ENCODE peak calls at places on chromosomes 3 and 15, in five cellular contexts. P is WTC11, J is ovary, T is epithelial cell of esophagus, H is mucosa of descending colon. S is an unnamed sample.

GRCh38 chr15:41207687-41208448 is 22.7 kb downstream of the EXD1 start:
- DNase-seq in T (peak; percentile 89), J (no peak), H (no peak), P (no peak), S (no peak)

GRCh38 chr3:57228734-57229505 is 1.4 kb downstream of the APPL1 start:
- DNase-seq in T (peak; percentile 70), J (no peak), P (no peak), H (no peak), S (no peak)

GRCh38 chr3:115913069-115913686 is 289.9 kb downstream of the GAP43 start:
- DNase-seq in J (no peak), P (no peak), H (no peak), T (peak; percentile 20), S (no peak)

GRCh38 chr3:31704651-31705179 is 172.0 kb downstream of the STT3B start:
- DNase-seq in J (no peak), T (peak; percentile 73), P (no peak), H (peak; percentile 67), S (no peak)

GRCh38 chr3:58237940-58238681 is 519 bp downstream of the ABHD6 start:
- DNase-seq in J (peak; percentile 69), T (no peak), H (peak; percentile 86), P (peak; percentile 54), S (peak; percentile 77)

GRCh38 chr3:64152100-64152499 is 73.2 kb downstream of the PRICKLE2 start:
- DNase-seq in J (no peak), H (no peak), T (peak; percentile 90), P (no peak), S (no peak)

GRCh38 chr3:170840291-170840859 is 29.6 kb downstream of the RPL22L1 start:
- DNase-seq in J (no peak), T (no peak), H (no peak), P (no peak), S (no peak)

GRCh38 chr3:56799251-56799882 is 2.4 kb downstream of the ARHGEF3 start:
- DNase-seq in P (no peak), H (no peak), J (no peak), T (peak; percentile 76), S (peak; percentile 50)

GRCh38 chr3:111850481-111850880 is 8.6 kb upstream of the PHLDB2 start:
- DNase-seq in T (peak; percentile 81), J (no peak), H (no peak), P (no peak), S (no peak)

GRCh38 chr15:40847225-40847961 is 3.5 kb downstream of the SPINT1 start:
- DNase-seq in J (no peak), T (peak; percentile 82), H (peak; percentile 87), P (no peak), S (peak; percentile 79)

GRCh38 chr15:40930430-40931299 is 1.5 kb downstream of the DLL4 start:
- DNase-seq in P (peak; percentile 89), T (peak; percentile 55), J (no peak), H (peak; percentile 79), S (peak; percentile 93)

GRCh38 chr3:62051506-62051905 is 321.8 kb downstream of the FEZF2 start:
- DNase-seq in J (no peak), H (no peak), T (peak; percentile 72), P (peak; percentile 39), S (peak; percentile 78)

GRCh38 chr3:102123590-102124190 is 274.4 kb downstream of the NFKBIZ start:
- DNase-seq in H (no peak), P (no peak), T (peak; percentile 88), J (no peak), S (no peak)

GRCh38 chr15:29377141-29377540 is 107.5 kb upstream of the NSMCE3 start:
- DNase-seq in P (no peak), T (no peak), J (no peak), H (no peak), S (no peak)

GRCh38 chr15:40059821-40060220 is 20.8 kb upstream of the SRP14 start:
- DNase-seq in J (no peak), T (no peak), H (no peak), P (no peak), S (peak; percentile 53)

GRCh38 chr3:149448331-149448831 is 26.1 kb upstream of the TM4SF4 start:
- DNase-seq in H (no peak), T (peak; percentile 58), J (no peak), P (no peak), S (no peak)

GRCh38 chr3:102053375-102053989 is 204.2 kb downstream of the NFKBIZ start:
- DNase-seq in P (no peak), J (no peak), H (no peak), T (peak; percentile 95), S (no peak)

GRCh38 chr3:151330899-151331298 is 1.6 kb upstream of the P2RY13 start:
- DNase-seq in P (no peak), T (no peak), J (no peak), H (no peak), S (no peak)

GRCh38 chr3:12187448-12188327 is 29.0 kb upstream of the TIMP4 start:
- DNase-seq in H (peak; percentile 71), T (peak; percentile 27), J (peak; percentile 40), P (no peak), S (peak; percentile 57)

GRCh38 chr3:11452988-11453847 is 181.0 kb downstream of the ATG7 start:
- DNase-seq in J (no peak), H (no peak), P (no peak), T (no peak), S (no peak)

GRCh38 chr3:54733615-54734014 is 194.2 kb downstream of the LRTM1 start:
- DNase-seq in J (no peak), T (no peak), H (no peak), P (no peak), S (no peak)

GRCh38 chr15:31352283-31352880 is 25.7 kb downstream of the KLF13 start:
- DNase-seq in H (no peak), T (no peak), J (no peak), P (no peak), S (no peak)

GRCh38 chr15:61759639-61760038 is 300.6 kb downstream of the VPS13C start:
- DNase-seq in H (no peak), P (no peak), J (no peak), T (no peak), S (no peak)

GRCh38 chr3:187798531-187799520 is 53.6 kb upstream of the BCL6 start:
- DNase-seq in P (no peak), J (no peak), H (no peak), T (no peak), S (no peak)

GRCh38 chr15:33623010-33623409 is 312.2 kb downstream of the RYR3 start:
- DNase-seq in J (no peak), P (peak; percentile 39), T (no peak), H (no peak), S (peak; percentile 69)
- TF ChIP-seq CTCF in J (no peak), P (peak; percentile 9), T (no peak), H (no peak), S (peak; percentile 74)

GRCh38 chr3:191707817-191708216 is 246.9 kb downstream of the PYDC2 start:
- DNase-seq in J (no peak), T (no peak), H (no peak), P (no peak), S (no peak)

GRCh38 chr3:191699546-191699945 is 238.6 kb downstream of the PYDC2 start:
- DNase-seq in P (no peak), T (no peak), J (no peak), H (no peak), S (no peak)

GRCh38 chr3:191696356-191696755 is 235.4 kb downstream of the PYDC2 start:
- DNase-seq in T (no peak), P (no peak), J (no peak), H (no peak), S (no peak)

DNA sequence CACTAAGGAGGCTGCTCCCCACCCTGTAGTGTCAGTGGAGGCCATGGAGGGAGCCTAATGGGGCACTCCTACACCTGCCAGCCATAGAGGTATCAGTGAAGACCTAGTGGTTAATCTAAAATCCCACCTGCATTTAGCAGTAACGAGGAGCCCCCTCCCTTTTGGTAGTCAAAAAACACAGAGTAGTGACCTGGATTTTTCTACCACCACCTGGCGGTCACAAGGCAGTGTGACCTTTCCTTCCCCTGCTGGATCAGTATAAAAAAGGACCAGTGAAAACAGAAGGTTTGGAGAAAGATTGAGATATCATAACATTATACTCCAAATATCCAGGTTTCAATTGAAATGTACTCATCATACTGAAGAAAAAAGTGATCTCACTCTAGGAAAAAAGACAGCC is 241.2 kb downstream of the PYDC2 start:
- DNase-seq in P (peak; percentile 26), H (no peak), T (no peak), J (no peak), S (peak; percentile 49)
- TF ChIP-seq CTCF in P (peak; percentile 38), H (no peak), T (no peak), J (no peak), S (peak; percentile 51)

GRCh38 chr3:98786364-98786930 is 23.3 kb downstream of the ST3GAL6 start:
- DNase-seq in T (no peak), H (no peak), P (no peak), J (no peak), S (no peak)
- TF ChIP-seq CTCF in T (no peak), H (no peak), P (no peak), J (no peak), S (no peak)

GRCh38 chr3:37991823-37992222 is 1.2 kb downstream of the VILL start:
- DNase-seq in P (no peak), H (peak; percentile 56), T (no peak), J (no peak), S (no peak)
- TF ChIP-seq CTCF in P (no peak), H (no peak), T (no peak), J (no peak), S (no peak)

DNA sequence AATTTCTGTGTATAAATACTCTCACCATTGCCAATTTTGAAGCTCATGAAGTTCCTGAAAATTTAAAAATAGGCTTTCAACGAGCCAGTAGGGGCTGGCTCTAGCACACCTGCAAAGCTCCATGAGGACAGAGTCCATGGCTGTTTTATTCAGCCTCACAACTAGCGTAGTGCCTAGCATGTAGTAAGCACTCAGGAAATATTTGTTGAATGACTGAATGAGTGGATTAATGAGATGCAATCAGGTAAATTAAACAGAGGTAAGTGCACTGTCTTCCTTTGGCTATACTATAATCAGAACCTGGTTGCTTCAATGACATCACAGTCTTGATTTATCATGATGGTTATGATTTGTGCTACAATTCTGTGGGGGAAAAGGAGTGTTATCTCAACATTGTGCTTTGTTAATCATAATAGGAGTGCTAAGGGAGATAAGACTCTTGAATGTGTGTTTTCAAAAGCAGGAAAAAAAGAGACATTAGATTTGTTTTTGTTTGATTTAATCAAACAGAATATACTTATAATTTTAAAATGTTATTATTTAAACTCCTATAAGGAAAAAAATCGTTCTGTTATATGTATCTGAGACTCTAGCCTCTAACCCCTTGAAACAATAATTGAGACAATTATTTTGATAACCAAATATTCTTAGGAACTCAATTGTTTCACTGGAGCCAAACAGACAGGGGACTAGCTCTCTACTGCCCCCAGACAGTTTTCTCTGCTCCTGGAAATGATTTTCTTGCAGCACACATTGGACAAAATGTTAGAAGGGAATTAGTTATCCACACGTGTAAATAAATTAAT is 171.7 kb upstream of the ATP11B start:
- DNase-seq in T (no peak), P (no peak), H (no peak), J (no peak), S (no peak)
- TF ChIP-seq CTCF in T (peak; percentile 50), P (no peak), H (no peak), J (no peak), S (peak; percentile 75)

GRCh38 chr3:8500966-8501365 is 657 bp upstream of the LMCD1 start:
- DNase-seq in J (no peak), T (no peak), P (no peak), H (no peak), S (no peak)

GRCh38 chr3:8497582-8497981 is 4.0 kb upstream of the LMCD1 start:
- DNase-seq in J (no peak), H (no peak), T (peak; percentile 56), P (no peak), S (no peak)

GRCh38 chr3:8501388-8502131 is at the start of gene LMCD1:
- DNase-seq in J (peak; percentile 96), H (peak; percentile 95), P (peak; percentile 96), T (peak; percentile 95), S (peak; percentile 99)

GRCh38 chr3:8499181-8499611 is 2.4 kb upstream of the LMCD1 start:
- DNase-seq in H (no peak), P (peak; percentile 18), T (no peak), J (no peak), S (peak; percentile 66)

GRCh38 chr3:8500208-8500961 is 1.2 kb upstream of the LMCD1 start:
- DNase-seq in H (no peak), J (peak; percentile 26), T (peak; percentile 39), P (no peak), S (peak; percentile 67)
- TF ChIP-seq CTCF in H (no peak), J (no peak), T (no peak), P (no peak), S (no peak)

S was measured in endodermal cell.